ENCODE peak calls at places on chromosomes 1 and 21, in seven cellular contexts. G is K562, T is A549, Y is GM23338, L is Panc1, P is SK-N-SH, O is GM12878. Q is an unnamed sample.

GRCh38 chr1:216523449-216524190 is 100.4 kb upstream of the USH2A start:
- DNase-seq in G (no peak), T (no peak), Y (no peak), L (no peak), P (no peak), O (no peak), Q (no peak)

GRCh38 chr21:15370576-15370975 is 305.8 kb upstream of the NRIP1 start:
- DNase-seq in G (no peak), T (no peak), Y (no peak), L (no peak), P (no peak), O (no peak), Q (no peak)

GRCh38 chr1:43437031-43437973 is 16.4 kb downstream of the HYI start:
- DNase-seq in G (no peak), T (no peak), Y (peak), L (no peak), P (no peak), O (no peak), Q (no peak)

GRCh38 chr1:165696625-165697100 is 1.7 kb downstream of the ALDH9A1 start:
- DNase-seq in G (no peak), T (no peak), Y (no peak), L (no peak), P (no peak), O (no peak), Q (no peak)

GRCh38 chr1:152817309-152817708 is 5.5 kb downstream of the LCE1B start:
- DNase-seq in G (no peak), T (no peak), Y (no peak), L (no peak), P (no peak), O (no peak), Q (no peak)

GRCh38 chr1:184890539-184890973 is 83.8 kb downstream of the NIBAN1 start:
- DNase-seq in G (no peak), T (no peak), Y (no peak), L (no peak), P (no peak), O (no peak), Q (no peak)

GRCh38 chr1:112232848-112233247 is 163.2 kb upstream of the CTTNBP2NL start:
- DNase-seq in G (no peak), T (no peak), Y (no peak), L (no peak), P (no peak), O (no peak), Q (no peak)

GRCh38 chr1:19354531-19354981 is 42.4 kb downstream of the SLC66A1 start:
- DNase-seq in G (no peak), T (no peak), Y (no peak), L (no peak), P (no peak), O (no peak), Q (no peak)

GRCh38 chr21:16193758-16194606 is 464.2 kb downstream of the USP25 start:
- DNase-seq in G (no peak), T (peak), Y (peak), L (no peak), P (no peak), O (no peak), Q (peak)

GRCh38 chr21:26405071-26405470 is 168.0 kb downstream of the CYYR1 start:
- DNase-seq in G (no peak), T (no peak), Y (peak), L (no peak), P (no peak), O (no peak), Q (no peak)

GRCh38 chr1:201226859-201227488 is 36.4 kb downstream of the IGFN1 start:
- DNase-seq in G (no peak), T (no peak), Y (no peak), L (no peak), P (no peak), O (no peak), Q (no peak)

GRCh38 chr1:233815865-233816264 is 88.6 kb upstream of the SLC35F3 start:
- DNase-seq in G (no peak), T (no peak), Y (no peak), L (no peak), P (peak), O (no peak), Q (no peak)

GRCh38 chr1:97050501-97050900 is 328.9 kb downstream of the PTBP2 start:
- DNase-seq in G (no peak), T (peak), Y (peak), L (no peak), P (peak), O (no peak), Q (no peak)

GRCh38 chr1:179661018-179661417 is 69.4 kb downstream of the TDRD5 start:
- DNase-seq in G (no peak), T (no peak), Y (no peak), L (no peak), P (no peak), O (no peak), Q (no peak)

DNA sequence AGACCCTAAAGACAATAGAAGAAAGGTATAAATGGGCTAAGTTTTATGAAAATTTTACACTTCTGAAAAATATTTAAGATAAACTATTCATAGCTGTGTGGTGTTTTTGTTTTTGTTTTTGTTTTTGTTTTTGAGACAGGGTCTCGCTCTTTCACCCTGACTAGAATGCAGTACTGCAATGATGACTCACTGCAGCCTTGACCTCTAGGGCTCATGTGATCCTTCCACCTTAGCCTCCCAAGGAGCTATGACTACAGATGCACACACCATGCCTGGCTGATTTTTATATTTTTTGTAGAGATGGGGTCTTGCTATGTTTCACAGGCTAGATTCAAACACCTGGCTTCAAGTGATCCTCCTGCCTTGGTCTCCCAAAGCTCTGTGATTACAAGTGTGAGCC is 66.6 kb downstream of the PUM1 start:
- DNase-seq in G (no peak), T (no peak), Y (no peak), L (no peak), P (no peak), O (no peak), Q (no peak)
- TF ChIP-seq REST in G (no peak), T (no peak), Y (no peak), L (no peak), P (no peak), O (no peak), Q (no peak)

GRCh38 chr1:157137051-157137772 is 983 bp downstream of the ETV3 start:
- DNase-seq in G (peak), T (peak), Y (no peak), L (no peak), P (peak), O (no peak), Q (peak)
- TF ChIP-seq CTCF in G (no peak), T (no peak), Y (no peak), L (no peak), P (no peak), O (no peak), Q (no peak)

GRCh38 chr1:87959236-87959635 is 630.6 kb downstream of the LMO4 start:
- DNase-seq in G (no peak), T (no peak), Y (no peak), L (no peak), P (no peak), O (no peak), Q (no peak)

GRCh38 chr1:87957331-87957730 is 628.7 kb downstream of the LMO4 start:
- DNase-seq in G (no peak), T (no peak), Y (no peak), L (no peak), P (no peak), O (no peak), Q (no peak)

GRCh38 chr1:87956766-87957165 is 628.1 kb downstream of the LMO4 start:
- DNase-seq in G (no peak), T (no peak), Y (no peak), L (no peak), P (no peak), O (no peak), Q (no peak)

GRCh38 chr1:87958711-87959110 is 630.0 kb downstream of the LMO4 start:
- DNase-seq in G (no peak), T (no peak), Y (no peak), L (no peak), P (no peak), O (no peak), Q (no peak)

DNA sequence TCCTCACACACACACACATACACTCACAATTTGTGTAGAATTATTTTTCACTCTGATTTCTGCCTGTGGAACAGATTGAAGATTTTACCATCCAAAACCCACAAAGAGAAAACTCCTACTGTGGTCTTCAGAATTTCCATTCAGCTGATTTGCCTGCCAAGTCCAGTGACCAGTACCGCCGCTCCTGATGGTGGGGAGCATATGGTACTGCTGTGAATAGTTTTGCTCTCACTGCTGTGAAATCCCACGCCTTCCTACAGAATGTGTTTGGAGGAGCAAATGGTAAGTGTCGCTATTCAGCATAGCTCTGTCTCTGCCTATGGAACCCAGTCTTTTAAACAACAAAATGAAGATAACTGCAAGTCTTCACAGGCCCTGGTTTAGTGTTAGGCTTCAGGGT is 629.5 kb downstream of the LMO4 start:
- DNase-seq in G (no peak), T (no peak), Y (no peak), L (no peak), P (no peak), O (no peak), Q (no peak)
- H3K27ac ChIP-seq in G (no peak), T (no peak), Y (no peak), L (no peak), P (no peak), O (no peak), Q (no peak)

DNA sequence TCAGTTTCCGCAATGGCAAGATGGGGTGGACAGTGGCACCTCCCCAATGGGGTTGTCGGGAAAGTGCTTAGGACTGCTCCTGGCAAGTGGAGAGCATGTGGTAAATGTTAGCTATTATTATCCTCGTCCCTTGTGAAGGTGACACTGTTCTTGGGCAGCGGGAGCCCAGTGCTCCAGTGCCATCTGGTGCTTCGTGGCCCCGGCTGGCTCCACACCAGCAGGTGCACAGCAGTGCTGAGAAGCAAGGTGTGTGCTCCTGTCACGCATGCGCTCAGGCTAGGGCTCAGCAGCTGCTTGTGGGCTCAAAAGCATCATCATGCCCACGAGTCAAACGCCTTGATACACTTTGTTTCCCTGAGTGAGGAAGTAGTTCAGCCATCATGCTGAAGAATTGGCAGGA is 24.9 kb upstream of the KCNC4 start:
- DNase-seq in G (no peak), T (no peak), Y (no peak), L (no peak), P (no peak), O (no peak), Q (no peak)
- TF ChIP-seq REST in G (no peak), T (no peak), Y (no peak), L (no peak), P (no peak), O (no peak), Q (no peak)

GRCh38 chr1:56378376-56379070 is 200.8 kb downstream of the PLPP3 start:
- DNase-seq in G (no peak), T (no peak), Y (no peak), L (no peak), P (peak), O (no peak), Q (no peak)
- TF ChIP-seq CTCF in G (no peak), T (no peak), Y (no peak), L (no peak), P (no peak), O (no peak), Q (no peak)

DNA sequence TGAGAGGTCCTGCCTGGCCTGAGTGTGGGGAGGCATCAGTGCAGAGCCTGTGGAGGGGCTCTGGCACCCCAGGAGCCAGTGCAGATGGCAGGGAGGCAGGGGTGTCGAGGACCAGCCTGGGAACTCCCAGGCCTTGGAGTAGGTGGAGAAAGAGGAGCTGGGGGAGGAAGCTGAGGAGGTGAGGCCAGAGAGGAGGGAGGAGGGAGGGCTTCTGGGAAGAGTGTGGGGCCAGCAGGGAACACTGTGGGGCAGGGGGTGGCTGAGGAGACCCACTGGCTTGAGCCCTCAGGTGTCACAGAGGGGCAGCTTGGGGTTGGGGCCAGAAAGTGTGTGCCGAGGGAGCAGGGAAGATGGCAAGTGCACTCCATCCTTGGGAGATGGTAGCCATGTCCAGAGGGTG is 3.8 kb downstream of the COQ8A start:
- DNase-seq in G (no peak), T (no peak), Y (no peak), L (no peak), P (no peak), O (no peak), Q (no peak)
- H3K27ac ChIP-seq in G (no peak), T (no peak), Y (no peak), L (no peak), P (no peak), O (no peak), Q (no peak)

GRCh38 chr1:213389061-213389581 is 338.1 kb downstream of the RPS6KC1 start:
- DNase-seq in G (no peak), T (no peak), Y (no peak), L (no peak), P (no peak), O (no peak), Q (no peak)
- TF ChIP-seq REST in G (no peak), T (no peak), Y (no peak), L (no peak), P (no peak), O (no peak), Q (no peak)

GRCh38 chr1:52554756-52555155 is 1.9 kb upstream of the TUT4 start:
- DNase-seq in G (no peak), T (no peak), Y (peak), L (no peak), P (no peak), O (no peak), Q (peak)

GRCh38 chr1:52559875-52560274 is 7.0 kb upstream of the TUT4 start:
- DNase-seq in G (no peak), T (no peak), Y (no peak), L (no peak), P (no peak), O (no peak), Q (no peak)

GRCh38 chr1:52554267-52554640 is 1.4 kb upstream of the TUT4 start:
- DNase-seq in G (no peak), T (no peak), Y (no peak), L (no peak), P (no peak), O (no peak), Q (no peak)

GRCh38 chr1:52558941-52559340 is 6.0 kb upstream of the TUT4 start:
- DNase-seq in G (no peak), T (no peak), Y (no peak), L (no peak), P (no peak), O (no peak), Q (no peak)

DNA sequence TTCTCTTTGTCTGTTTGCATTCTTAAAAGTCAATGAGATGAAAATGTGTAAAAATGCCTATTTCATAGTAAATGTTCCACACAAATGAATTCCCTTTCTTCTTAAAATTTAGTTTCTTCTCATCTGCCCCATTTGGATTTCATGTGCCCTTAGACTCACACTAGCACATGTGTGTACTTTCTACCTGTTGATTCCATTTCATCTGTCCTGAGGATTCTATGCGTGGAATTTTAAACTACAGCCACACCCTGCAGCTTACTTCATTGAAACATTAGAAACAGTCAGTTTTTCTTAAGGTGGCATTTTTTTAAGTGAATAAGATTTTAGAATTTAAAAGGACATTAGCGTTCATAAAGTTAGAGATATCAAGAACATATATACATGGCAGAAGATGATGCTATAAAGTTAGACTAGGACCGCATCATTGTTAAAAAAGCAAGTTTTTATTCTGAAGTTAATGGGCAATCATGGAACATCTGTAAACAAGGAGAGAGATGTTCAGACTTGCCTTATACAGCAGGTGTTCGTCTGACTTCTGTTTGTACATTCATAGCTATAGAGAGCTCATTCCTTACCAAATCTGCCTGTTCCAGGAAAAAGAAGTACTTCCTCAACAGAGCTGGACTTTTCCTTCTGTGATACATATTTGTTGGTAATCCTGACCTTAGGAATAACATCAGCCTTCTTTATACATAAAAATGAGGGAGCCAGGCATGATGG is 3.9 kb upstream of the TUT4 start:
- DNase-seq in G (no peak), T (no peak), Y (no peak), L (no peak), P (no peak), O (no peak), Q (no peak)
- TF ChIP-seq CTCF in G (no peak), T (no peak), Y (no peak), L (no peak), P (no peak), O (no peak), Q (no peak)

GRCh38 chr1:9181990-9182783 is 52.4 kb upstream of the H6PD start:
- DNase-seq in G (no peak), T (peak), Y (peak), L (no peak), P (peak), O (no peak), Q (no peak)

GRCh38 chr1:9184749-9185148 is 49.8 kb upstream of the H6PD start:
- DNase-seq in G (no peak), T (no peak), Y (no peak), L (no peak), P (no peak), O (no peak), Q (no peak)

GRCh38 chr1:9183441-9183840 is 51.1 kb upstream of the H6PD start:
- DNase-seq in G (no peak), T (no peak), Y (peak), L (no peak), P (no peak), O (no peak), Q (no peak)

GRCh38 chr1:9182784-9183257 is 51.8 kb upstream of the H6PD start:
- DNase-seq in G (no peak), T (no peak), Y (peak), L (no peak), P (peak), O (no peak), Q (no peak)

GRCh38 chr1:9183898-9184297 is 50.7 kb upstream of the H6PD start:
- DNase-seq in G (no peak), T (no peak), Y (no peak), L (no peak), P (no peak), O (no peak), Q (no peak)
- H3K27ac ChIP-seq in G (no peak), T (no peak), Y (no peak), L (no peak), P (no peak), O (no peak), Q (no peak)

GRCh38 chr1:247407180-247407616 is 8.8 kb upstream of the NLRP3 start:
- DNase-seq in G (no peak), T (no peak), Y (no peak), L (no peak), P (no peak), O (peak), Q (peak)

GRCh38 chr1:247400685-247401084 is 15.3 kb upstream of the NLRP3 start:
- DNase-seq in G (no peak), T (no peak), Y (peak), L (no peak), P (no peak), O (no peak), Q (no peak)

GRCh38 chr1:247406014-247406656 is 9.8 kb upstream of the NLRP3 start:
- DNase-seq in G (no peak), T (no peak), Y (no peak), L (no peak), P (no peak), O (no peak), Q (no peak)

GRCh38 chr1:247401310-247402098 is 14.5 kb upstream of the NLRP3 start:
- DNase-seq in G (no peak), T (no peak), Y (no peak), L (no peak), P (no peak), O (no peak), Q (no peak)

DNA sequence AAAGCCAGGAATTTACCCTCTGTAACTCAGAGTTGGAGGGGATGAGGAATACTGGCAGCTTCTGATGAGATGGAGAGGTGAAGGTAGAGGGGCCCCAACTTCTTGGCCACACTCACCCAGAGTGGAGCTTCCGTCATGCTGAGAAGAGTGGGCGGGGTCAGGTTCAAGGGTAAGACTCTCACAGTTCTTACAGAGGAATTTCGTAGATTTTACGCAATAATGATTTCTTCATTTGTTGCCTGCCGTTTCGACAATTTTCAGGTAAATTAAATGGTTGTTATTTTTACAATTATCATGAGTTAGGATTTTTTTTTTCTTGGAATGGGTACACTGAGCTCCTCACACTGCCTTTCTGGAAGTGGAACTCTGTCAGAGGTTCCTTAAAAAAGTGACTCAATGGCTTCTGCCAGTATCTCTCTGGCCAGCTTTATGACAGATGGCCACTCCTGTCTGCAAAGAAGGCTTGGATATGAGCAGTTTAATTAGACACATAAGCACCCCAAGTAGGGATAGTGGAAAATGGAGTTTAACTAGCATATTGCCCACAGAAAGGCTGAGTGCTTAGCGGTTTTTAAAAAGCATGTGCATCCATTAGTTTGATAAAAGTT is 13.8 kb upstream of the NLRP3 start:
- DNase-seq in G (no peak), T (no peak), Y (peak), L (no peak), P (no peak), O (no peak), Q (no peak)
- TF ChIP-seq REST in G (no peak), T (no peak), Y (no peak), L (no peak), P (no peak), O (no peak), Q (no peak)

Q was measured in HL-60.